ENCODE peak calls at places on chromosome 5, in four cellular contexts. J is suprapubic skin, Y is Peyer's patch, C is omental fat pad. G is an unnamed sample.
A peak's percentile ranks its signal among the peaks of the same experiment; 100 is the strongest.

GRCh38 chr5:6585168-6585567 is 47.7 kb downstream of the NSUN2 start:
- DNase-seq in J (no peak), Y (no peak), C (no peak), G (no peak)

GRCh38 chr5:1121891-1122290 is 10.0 kb upstream of the SLC12A7 start:
- DNase-seq in J (no peak), Y (no peak), C (no peak), G (no peak)

GRCh38 chr5:39624890-39625289 is 200.1 kb upstream of the DAB2 start:
- DNase-seq in J (no peak), Y (no peak), C (no peak), G (no peak)

GRCh38 chr5:33994845-33995244 is 10.4 kb upstream of the SLC45A2 start:
- DNase-seq in J (no peak), Y (no peak), C (no peak), G (no peak)

GRCh38 chr5:82749453-82749852 is 327.7 kb downstream of the TMEM167A start:
- DNase-seq in J (no peak), Y (no peak), C (no peak), G (no peak)

GRCh38 chr5:86974910-86975309 is 292.8 kb upstream of the RASA1 start:
- DNase-seq in J (no peak), Y (no peak), C (no peak), G (no peak)

GRCh38 chr5:109865636-109866035 is 175.9 kb downstream of the MAN2A1 start:
- DNase-seq in J (no peak), Y (peak; percentile 48), C (no peak), G (no peak)

GRCh38 chr5:68894673-68895072 is 199.1 kb upstream of the SLC30A5 start:
- DNase-seq in J (no peak), Y (no peak), C (no peak), G (no peak)

GRCh38 chr5:52674815-52675545 is 112.7 kb upstream of the ITGA1 start:
- DNase-seq in J (no peak), Y (no peak), C (no peak), G (no peak)

GRCh38 chr5:115052948-115053347 is 116.8 kb downstream of the TRIM36 start:
- DNase-seq in J (no peak), Y (no peak), C (no peak), G (no peak)

GRCh38 chr5:167595196-167595595 is 696.2 kb upstream of the WWC1 start:
- DNase-seq in J (no peak), Y (no peak), C (no peak), G (no peak)

GRCh38 chr5:95621839-95622629 is 2.1 kb downstream of the GPR150 start:
- DNase-seq in J (no peak), Y (no peak), C (no peak), G (no peak)

GRCh38 chr5:115246361-115246991 is 16.2 kb downstream of the PGGT1B start:
- DNase-seq in J (no peak), Y (no peak), C (no peak), G (no peak)

GRCh38 chr5:93305984-93306383 is 275.0 kb downstream of the NR2F1-AS1 start:
- DNase-seq in J (no peak), Y (no peak), C (no peak), G (no peak)

GRCh38 chr5:150261231-150261630 is 28.3 kb downstream of the CAMK2A start:
- DNase-seq in J (no peak), Y (no peak), C (no peak), G (no peak)

GRCh38 chr5:143213851-143214363 is 189.6 kb downstream of the NR3C1 start:
- DNase-seq in J (no peak), Y (no peak), C (no peak), G (no peak)
- TF ChIP-seq CTCF in J (no peak), Y (no peak), C (no peak), G (no peak)

DNA sequence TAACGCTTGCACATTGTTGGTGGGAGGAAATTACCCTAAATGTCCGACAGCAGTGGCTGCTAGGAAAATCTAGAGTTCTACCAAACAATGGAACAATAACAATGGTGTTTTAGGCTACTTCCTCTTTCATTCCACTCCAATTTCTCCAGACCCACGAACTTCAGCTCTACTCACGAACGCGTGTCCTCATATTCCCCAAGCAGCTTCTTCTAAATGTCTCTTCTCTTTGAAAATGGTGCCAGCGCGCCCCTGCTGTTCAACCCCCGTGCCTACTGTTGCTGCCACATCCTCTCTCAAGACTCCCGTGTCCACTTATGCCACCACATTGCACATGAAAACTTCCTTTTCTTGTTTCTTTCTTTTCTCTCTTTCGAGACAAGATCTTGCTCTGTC is 25.6 kb downstream of the OR2V2 start:
- DNase-seq in J (no peak), Y (no peak), C (no peak), G (no peak)
- TF ChIP-seq CTCF in J (no peak), Y (no peak), C (no peak), G (no peak)

GRCh38 chr5:89729623-89730390 is 679.7 kb downstream of the CETN3 start:
- DNase-seq in J (no peak), Y (no peak), C (no peak), G (no peak)
- TF ChIP-seq CTCF in J (no peak), Y (no peak), C (no peak), G (no peak)

GRCh38 chr5:61286446-61287132 is 45.5 kb upstream of the ZSWIM6 start:
- DNase-seq in J (no peak), Y (no peak), C (no peak), G (no peak)

GRCh38 chr5:61292130-61292672 is 39.9 kb upstream of the ZSWIM6 start:
- DNase-seq in J (no peak), Y (no peak), C (no peak), G (no peak)

GRCh38 chr5:61289669-61290363 is 42.2 kb upstream of the ZSWIM6 start:
- DNase-seq in J (no peak), Y (no peak), C (no peak), G (no peak)

GRCh38 chr5:61290815-61291214 is 41.2 kb upstream of the ZSWIM6 start:
- DNase-seq in J (no peak), Y (no peak), C (no peak), G (no peak)

DNA sequence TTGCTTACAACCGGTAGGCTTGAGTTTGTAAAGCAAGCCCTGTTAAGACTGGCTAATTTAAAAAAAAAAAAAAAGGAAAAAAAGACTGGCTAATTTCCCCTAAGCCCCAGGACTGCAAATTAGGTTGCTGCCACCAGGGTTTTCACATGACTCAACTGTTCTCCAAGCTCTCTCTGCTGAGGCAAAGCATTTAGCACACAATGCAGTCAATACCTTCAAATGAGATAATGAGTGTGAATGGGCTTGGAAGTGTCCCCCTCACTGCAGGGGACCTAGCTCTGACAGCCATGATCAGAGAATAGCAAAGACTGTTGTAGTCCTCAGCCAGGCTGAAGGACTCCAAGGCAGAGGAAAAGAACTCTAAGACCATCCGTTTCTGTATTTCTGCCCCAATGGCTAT is 42.8 kb upstream of the ZSWIM6 start:
- DNase-seq in J (no peak), Y (no peak), C (no peak), G (no peak)
- TF ChIP-seq CTCF in J (no peak), Y (no peak), C (no peak), G (no peak)

DNA sequence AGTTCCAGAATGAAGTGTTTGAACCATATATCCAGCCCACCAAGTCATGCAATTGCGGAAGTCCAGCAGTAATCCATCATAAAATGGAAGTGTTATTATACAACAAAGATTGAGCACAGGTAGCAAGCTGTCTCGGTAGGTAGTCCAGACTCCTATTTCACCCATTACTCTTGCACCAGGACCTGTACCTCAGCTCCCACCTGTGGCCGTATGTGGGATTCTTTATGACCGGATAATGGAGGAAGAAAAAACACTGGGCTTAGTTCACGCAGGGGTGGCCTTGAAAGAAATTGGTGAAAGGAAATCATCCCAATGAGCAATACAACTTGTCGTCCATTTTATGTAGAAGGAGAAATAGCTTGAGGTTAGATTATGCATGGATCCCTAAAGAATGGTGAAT is 216.3 kb downstream of the ESM1 start:
- DNase-seq in J (no peak), Y (no peak), C (no peak), G (no peak)
- TF ChIP-seq CTCF in J (no peak), Y (no peak), C (no peak), G (no peak)

GRCh38 chr5:41929035-41929434 is 4.0 kb downstream of the FBXO4 start:
- DNase-seq in J (no peak), Y (no peak), C (no peak), G (no peak)

GRCh38 chr5:41925555-41925946 is 470 bp downstream of the FBXO4 start:
- DNase-seq in J (peak; percentile 80), Y (peak; percentile 65), C (no peak), G (no peak)

GRCh38 chr5:41924872-41925554 is at the start of gene FBXO4:
- DNase-seq in J (peak; percentile 92), Y (peak; percentile 94), C (peak; percentile 34), G (peak; percentile 82)

GRCh38 chr5:41924526-41924871 is 582 bp upstream of the FBXO4 start:
- DNase-seq in J (no peak), Y (no peak), C (no peak), G (no peak)

DNA sequence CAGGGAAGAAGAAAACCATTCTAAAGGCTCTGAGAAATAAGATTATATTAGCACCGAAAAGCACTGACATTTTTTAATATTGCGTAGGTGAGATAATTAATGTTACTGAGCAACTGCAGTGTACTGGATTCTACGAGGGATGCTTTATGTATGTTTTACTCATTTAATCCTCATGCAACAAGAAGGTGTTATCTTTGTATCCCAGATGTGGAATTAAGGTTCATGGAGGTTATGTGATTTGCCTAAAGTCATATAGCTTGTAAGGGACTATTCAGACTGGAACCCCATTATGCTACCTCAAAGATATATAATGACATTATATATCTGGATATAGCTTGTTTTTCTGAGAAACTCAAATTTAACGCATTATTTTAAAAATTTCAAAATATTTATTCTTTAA is 2.5 kb downstream of the FBXO4 start:
- DNase-seq in J (no peak), Y (no peak), C (no peak), G (no peak)
- TF ChIP-seq CTCF in J (no peak), Y (no peak), C (no peak), G (no peak)

GRCh38 chr5:73122875-73123810 is 2.8 kb downstream of the TMEM171 start:
- DNase-seq in J (no peak), Y (no peak), C (no peak), G (no peak)

GRCh38 chr5:73126381-73126780 is 6.0 kb downstream of the TMEM171 start:
- DNase-seq in J (no peak), Y (no peak), C (no peak), G (no peak)

GRCh38 chr5:73126957-73127356 is 6.6 kb downstream of the TMEM171 start:
- DNase-seq in J (no peak), Y (no peak), C (no peak), G (no peak)

GRCh38 chr5:73129143-73129542 is 8.8 kb downstream of the TMEM171 start:
- DNase-seq in J (no peak), Y (no peak), C (no peak), G (no peak)

DNA sequence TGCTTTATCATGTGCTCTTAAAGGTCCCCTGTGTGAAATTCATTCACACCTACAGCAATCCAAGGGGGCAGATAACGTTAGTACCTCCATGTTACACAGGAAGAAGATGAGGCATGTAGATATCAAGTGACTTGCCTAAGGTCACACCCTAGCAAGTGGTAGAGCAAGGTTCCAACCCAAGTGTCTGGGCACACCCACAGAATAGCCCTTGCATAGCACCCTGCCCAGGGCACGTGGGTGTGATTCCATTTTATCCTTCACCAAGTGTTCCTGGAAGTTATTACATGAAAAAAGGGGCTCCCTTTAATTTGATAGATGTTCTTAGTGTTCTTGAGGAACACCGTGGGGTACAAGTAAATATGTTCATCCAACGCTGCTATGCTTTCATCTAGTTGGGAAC is 4.9 kb downstream of the TMEM171 start:
- DNase-seq in J (no peak), Y (peak; percentile 73), C (no peak), G (no peak)
- TF ChIP-seq CTCF in J (no peak), Y (no peak), C (no peak), G (no peak)

G was measured in activated B cell treated with CpG ODN at 0.5 μM for 24 hours.